ENCODE peak calls at places on chromosomes 3 and 15, in seven cellular contexts. B is neuronal stem cell, L is IMR-90, F is mesenchymal stem cell, K is H9, C is H1, N is trophoblast cell. W is an unnamed sample.

GRCh38 chr3:180802837-180803236 is 109.6 kb upstream of the FXR1 start:
- DNase-seq in F (peak; percentile 18), L (peak; percentile 4), N (peak; percentile 6), B (peak; percentile 2), C (no peak), K (no peak), W (peak; percentile 39)

GRCh38 chr3:13507247-13507790 is 27.2 kb downstream of the HDAC11 start:
- DNase-seq in L (no peak), C (no peak), B (no peak), N (peak; percentile 6), F (peak; percentile 12), K (no peak), W (no peak)

GRCh38 chr15:66936115-66936863 is 129.1 kb upstream of the SMAD3 start:
- DNase-seq in B (no peak), N (no peak), K (no peak), F (peak; percentile 18), C (no peak), L (peak; percentile 64), W (no peak)

GRCh38 chr15:81182031-81182745 is 14.5 kb upstream of the IL16 start:
- DNase-seq in K (no peak), N (no peak), L (peak; percentile 36), C (no peak), F (no peak), B (no peak), W (no peak)

GRCh38 chr3:107727102-107727501 is 204.3 kb downstream of the BBX start:
- DNase-seq in F (no peak), L (no peak), C (no peak), B (no peak), N (no peak), K (no peak), W (peak; percentile 25)

GRCh38 chr3:65146149-65146548 is 458.3 kb upstream of the ADAMTS9 start:
- DNase-seq in L (no peak), F (peak; percentile 11), K (peak; percentile 84), C (peak; percentile 53), B (no peak), N (peak; percentile 81), W (peak; percentile 96)

GRCh38 chr15:83044156-83044555 is 22.9 kb downstream of the BTBD1 start:
- DNase-seq in C (no peak), F (no peak), B (no peak), K (no peak), L (no peak), N (no peak), W (no peak)

GRCh38 chr15:73747847-73748605 is 5.1 kb downstream of the INSYN1 start:
- DNase-seq in C (no peak), N (no peak), B (no peak), L (no peak), F (no peak), K (no peak), W (no peak)

GRCh38 chr3:73206006-73206405 is 144.5 kb downstream of the EBLN2 start:
- DNase-seq in L (no peak), C (no peak), N (peak; percentile 40), F (no peak), B (no peak), K (no peak), W (no peak)

GRCh38 chr3:100254168-100254777 is 6.5 kb upstream of the TBC1D23 start:
- DNase-seq in K (peak; percentile 67), C (peak; percentile 43), B (peak; percentile 54), N (peak; percentile 64), L (peak; percentile 78), F (peak; percentile 86), W (peak; percentile 83)

GRCh38 chr3:183253364-183253960 is 409 bp downstream of the B3GNT5 start:
- DNase-seq in C (no peak), L (peak; percentile 41), B (no peak), K (no peak), N (no peak), F (peak; percentile 73), W (peak; percentile 68)

GRCh38 chr3:48404440-48405342 is 25.2 kb downstream of the PLXNB1 start:
- DNase-seq in B (no peak), C (no peak), N (no peak), F (no peak), K (peak; percentile 23), L (no peak), W (no peak)

GRCh38 chr3:21109056-21109455 is 642.0 kb downstream of the ZNF385D start:
- DNase-seq in C (no peak), K (no peak), F (no peak), L (no peak), N (no peak), B (no peak), W (no peak)

GRCh38 chr3:174094671-174095070 is 697.1 kb downstream of the NLGN1 start:
- DNase-seq in B (no peak), K (no peak), C (no peak), N (no peak), F (no peak), L (no peak), W (no peak)

GRCh38 chr15:90099072-90099867 is 3.0 kb downstream of the IDH2 start:
- DNase-seq in B (no peak), F (no peak), C (no peak), N (no peak), K (no peak), L (no peak), W (no peak)

GRCh38 chr3:159593927-159594605 is 394.6 kb upstream of the IL12A start:
- DNase-seq in L (no peak), F (no peak), N (no peak), K (no peak), B (no peak), C (no peak), W (no peak)

GRCh38 chr3:183148056-183148455 is 14.5 kb downstream of the LAMP3 start:
- DNase-seq in F (peak; percentile 51), K (no peak), C (no peak), B (no peak), L (peak; percentile 66), N (no peak), W (no peak)

GRCh38 chr3:81723732-81724313 is 37.6 kb downstream of the GBE1 start:
- DNase-seq in F (peak; percentile 60), C (no peak), B (no peak), L (peak; percentile 59), N (no peak), K (no peak), W (no peak)

GRCh38 chr3:11601446-11602241 is 42.1 kb downstream of the VGLL4 start:
- DNase-seq in C (no peak), F (peak; percentile 45), B (no peak), K (peak; percentile 50), N (peak; percentile 33), L (peak; percentile 39), W (peak; percentile 84)

GRCh38 chr3:33130144-33130543 is 16.3 kb downstream of the CRTAP start:
- DNase-seq in F (no peak), L (peak; percentile 72), N (no peak), C (no peak), K (no peak), B (no peak), W (no peak)

GRCh38 chr3:46098319-46098761 is 71.1 kb upstream of the XCR1 start:
- DNase-seq in C (no peak), L (peak; percentile 50), K (no peak), B (no peak), N (no peak), F (peak; percentile 86), W (no peak)

GRCh38 chr15:36221992-36222391 is 357.4 kb upstream of the CDIN1 start:
- DNase-seq in N (no peak), K (no peak), B (no peak), F (no peak), C (no peak), L (no peak), W (peak; percentile 25)
- H3K23ac ChIP-seq in N (no peak overlapping the region), K (no peak overlapping the region), B (no peak overlapping the region), F (no peak overlapping the region), C (no peak overlapping the region), L (no peak overlapping the region), W (no peak overlapping the region)

GRCh38 chr3:146968204-146968651 is 363.1 kb upstream of the PLSCR5 start:
- DNase-seq in B (no peak), F (peak; percentile 89), L (peak; percentile 80), N (peak; percentile 83), K (no peak), C (peak; percentile 5), W (peak; percentile 70)

GRCh38 chr3:146969356-146969755 is 364.2 kb upstream of the PLSCR5 start:
- DNase-seq in F (peak; percentile 26), L (peak; percentile 13), B (no peak), K (no peak), N (no peak), C (no peak), W (no peak)

GRCh38 chr3:146967786-146968185 is 362.6 kb upstream of the PLSCR5 start:
- DNase-seq in K (no peak), N (peak; percentile 71), F (no peak), C (no peak), L (no peak), B (no peak), W (no peak)

GRCh38 chr3:146970236-146970635 is 365.1 kb upstream of the PLSCR5 start:
- DNase-seq in B (no peak), N (no peak), F (no peak), K (no peak), L (no peak), C (no peak), W (no peak)

DNA sequence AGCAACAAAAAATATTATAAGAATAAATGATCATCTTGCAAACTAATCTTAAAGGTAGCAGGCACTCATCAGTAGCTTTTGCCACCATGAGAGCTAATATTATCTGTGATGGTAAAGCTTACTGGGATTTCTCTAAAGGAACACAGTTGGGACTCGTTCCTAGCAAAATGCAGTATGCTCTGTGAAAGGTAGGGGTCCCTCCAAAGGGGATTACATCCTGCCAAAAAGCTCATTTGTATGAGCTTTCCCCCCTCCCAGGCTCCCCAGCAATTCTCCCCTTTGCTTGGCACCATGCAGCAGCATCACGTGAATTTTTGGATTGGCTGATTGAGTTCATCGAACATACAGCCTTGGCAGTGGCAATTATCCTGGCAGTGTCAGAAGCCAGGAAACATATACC is 361.0 kb upstream of the PLSCR5 start:
- DNase-seq in K (no peak), N (no peak), B (no peak), F (no peak), C (no peak), L (no peak), W (peak; percentile 28)
- H3K23ac ChIP-seq in K (no peak overlapping the region), N (no peak overlapping the region), B (no peak overlapping the region), F (no peak overlapping the region), C (no peak overlapping the region), L (no peak overlapping the region), W (no peak overlapping the region)

GRCh38 chr3:50212502-50212901 is 7.4 kb downstream of the SLC38A3 start:
- DNase-seq in L (no peak), K (peak; percentile 60), F (no peak), B (no peak), C (no peak), N (no peak), W (no peak)

GRCh38 chr3:50214824-50215223 is 9.8 kb downstream of the SLC38A3 start:
- DNase-seq in N (no peak), K (no peak), F (no peak), B (no peak), L (no peak), C (no peak), W (no peak)

GRCh38 chr3:50211930-50212329 is 6.9 kb downstream of the SLC38A3 start:
- DNase-seq in F (peak; percentile 32), K (no peak), N (no peak), B (no peak), L (peak; percentile 20), C (no peak), W (no peak)

GRCh38 chr3:50213383-50213782 is 8.3 kb downstream of the SLC38A3 start:
- DNase-seq in N (no peak), C (no peak), K (no peak), F (no peak), B (no peak), L (no peak), W (no peak)

GRCh38 chr3:50212971-50213370 is 7.9 kb downstream of the SLC38A3 start:
- DNase-seq in F (no peak), L (no peak), C (no peak), N (no peak), B (no peak), K (no peak), W (no peak)
- H3K23ac ChIP-seq in F (no peak overlapping the region), L (no peak overlapping the region), C (no peak overlapping the region), N (no peak overlapping the region), B (no peak overlapping the region), K (no peak overlapping the region), W (no peak overlapping the region)

GRCh38 chr3:129281726-129282125 is 3.1 kb downstream of the HMCES start:
- DNase-seq in N (no peak), B (no peak), C (no peak), F (no peak), K (no peak), L (no peak), W (no peak)
- H3K23ac ChIP-seq in N (no peak overlapping the region), B (no peak overlapping the region), C (no peak overlapping the region), F (no peak overlapping the region), K (no peak overlapping the region), L (no peak overlapping the region), W (no peak overlapping the region)

W was measured in mesendoderm.